ENCODE peak calls at places on chromosome 21, in four cellular contexts. One of them, this sample, is unnamed.

GRCh38 chr21:28688381-28688780 is 304.3 kb downstream of the LTN1 start:
- DNase-seq in HepG2: no peak
- DNase-seq in H1: no peak
- DNase-seq in K562: no peak
- DNase-seq in this sample: no peak

GRCh38 chr21:15022608-15023261 is 42.1 kb downstream of the NRIP1 start:
- DNase-seq in HepG2: no peak
- DNase-seq in H1: no peak
- DNase-seq in K562: no peak
- DNase-seq in this sample: no peak

GRCh38 chr21:18986197-18986596 is 582.6 kb upstream of the TMPRSS15 start:
- DNase-seq in HepG2: no peak
- DNase-seq in H1: no peak
- DNase-seq in K562: no peak
- DNase-seq in this sample: no peak

GRCh38 chr21:17929514-17929913 is 110.4 kb upstream of the C21orf91 start:
- DNase-seq in HepG2: no peak
- DNase-seq in H1: no peak
- DNase-seq in K562: no peak
- DNase-seq in this sample: no peak

GRCh38 chr21:35005077-35005476 is 44.0 kb downstream of the RUNX1 start:
- DNase-seq in HepG2: no peak
- DNase-seq in H1: no peak
- DNase-seq in K562: no peak
- DNase-seq in this sample: no peak

GRCh38 chr21:35921471-35921870 is 138.9 kb downstream of the SETD4 start:
- DNase-seq in HepG2: peak; percentile 45
- DNase-seq in H1: no peak
- DNase-seq in K562: no peak
- DNase-seq in this sample: no peak

GRCh38 chr21:33578959-33579542 is 9.4 kb downstream of the DONSON start:
- DNase-seq in HepG2: no peak
- DNase-seq in H1: no peak
- DNase-seq in K562: no peak
- DNase-seq in this sample: no peak

GRCh38 chr21:38988211-38989096 is 182.7 kb downstream of the ETS2 start:
- DNase-seq in HepG2: no peak
- DNase-seq in H1: no peak
- DNase-seq in K562: no peak
- DNase-seq in this sample: no peak

GRCh38 chr21:31216206-31216605 is 127.9 kb downstream of the TIAM1 start:
- DNase-seq in HepG2: no peak
- DNase-seq in H1: no peak
- DNase-seq in K562: no peak
- DNase-seq in this sample: no peak

GRCh38 chr21:23601549-23601948 is 2005.7 kb downstream of the MRPL39 start:
- DNase-seq in HepG2: no peak
- DNase-seq in H1: no peak
- DNase-seq in K562: no peak
- DNase-seq in this sample: no peak

GRCh38 chr21:15943009-15943666 is 213.4 kb downstream of the USP25 start:
- DNase-seq in HepG2: peak; percentile 26
- DNase-seq in H1: no peak
- DNase-seq in K562: no peak
- DNase-seq in this sample: no peak

GRCh38 chr21:15669247-15669646 is 60.5 kb upstream of the USP25 start:
- DNase-seq in HepG2: no peak
- DNase-seq in H1: no peak
- DNase-seq in K562: no peak
- DNase-seq in this sample: no peak

GRCh38 chr21:34908424-34909055 is 140.6 kb downstream of the RUNX1 start:
- DNase-seq in HepG2: peak; percentile 90
- DNase-seq in H1: no peak
- DNase-seq in K562: peak; percentile 92
- DNase-seq in this sample: no peak

GRCh38 chr21:29299906-29300546 is 1.3 kb downstream of the BACH1 start:
- DNase-seq in HepG2: peak; percentile 87
- DNase-seq in H1: no peak
- DNase-seq in K562: peak; percentile 60
- DNase-seq in this sample: no peak

GRCh38 chr21:17930102-17930501 is 110.9 kb upstream of the C21orf91 start:
- DNase-seq in HepG2: no peak
- DNase-seq in H1: no peak
- DNase-seq in K562: no peak
- DNase-seq in this sample: no peak

DNA sequence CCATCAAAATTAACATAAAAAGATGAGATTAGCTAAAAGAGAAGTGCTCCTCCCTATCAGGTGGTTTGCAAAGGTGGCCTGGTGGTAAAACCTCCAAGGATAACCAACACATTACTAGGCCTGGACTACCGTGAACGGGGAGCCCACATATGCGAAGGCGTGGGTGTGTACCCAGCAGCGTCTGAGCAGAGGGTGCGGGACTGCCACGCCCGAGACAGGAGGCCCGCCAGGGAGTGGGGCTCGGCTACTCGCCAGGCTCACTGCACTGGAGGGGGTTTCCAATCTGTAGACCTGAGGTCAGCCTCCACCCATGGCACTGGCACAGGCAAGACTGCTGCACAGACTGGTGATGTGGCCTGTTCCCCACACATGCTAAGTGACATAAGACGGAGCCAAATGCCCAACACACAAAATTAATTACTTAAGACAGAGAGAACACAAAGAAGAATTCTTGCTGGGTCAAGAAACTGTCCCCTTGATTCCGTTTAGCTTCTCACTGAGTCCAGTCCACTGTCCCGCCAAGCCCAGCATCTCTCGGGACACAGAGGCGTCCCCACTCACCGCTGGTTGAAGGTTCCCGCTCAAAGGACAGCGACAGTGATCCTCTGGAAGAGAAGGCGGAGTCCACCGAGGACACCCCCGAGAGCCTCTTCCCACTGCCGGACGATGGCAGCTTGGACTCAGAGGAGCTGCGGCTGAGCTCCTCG is 23.4 kb downstream of the RIPK4 start:
- DNase-seq in HepG2: no peak
- DNase-seq in H1: no peak
- DNase-seq in K562: no peak
- DNase-seq in this sample: no peak
- TF ChIP-seq TAF1 in HepG2: no peak
- TF ChIP-seq TAF1 in H1: no peak
- TF ChIP-seq TAF1 in K562: no peak
- TF ChIP-seq TAF1 in this sample: no peak

GRCh38 chr21:32319012-32319411 is 20.4 kb downstream of the MRAP start:
- DNase-seq in HepG2: no peak
- DNase-seq in H1: no peak
- DNase-seq in K562: no peak
- DNase-seq in this sample: no peak
- TF ChIP-seq POLR2A in HepG2: no peak
- TF ChIP-seq POLR2A in H1: no peak
- TF ChIP-seq POLR2A in K562: no peak
- TF ChIP-seq POLR2A in this sample: no peak

GRCh38 chr21:43719748-43720538 is 1.0 kb downstream of the PDXK start:
- DNase-seq in HepG2: no peak
- DNase-seq in H1: no peak
- DNase-seq in K562: no peak
- DNase-seq in this sample: no peak
- TF ChIP-seq TAF1 in HepG2: peak; percentile 15
- TF ChIP-seq TAF1 in H1: no peak
- TF ChIP-seq TAF1 in K562: no peak
- TF ChIP-seq TAF1 in this sample: no peak

DNA sequence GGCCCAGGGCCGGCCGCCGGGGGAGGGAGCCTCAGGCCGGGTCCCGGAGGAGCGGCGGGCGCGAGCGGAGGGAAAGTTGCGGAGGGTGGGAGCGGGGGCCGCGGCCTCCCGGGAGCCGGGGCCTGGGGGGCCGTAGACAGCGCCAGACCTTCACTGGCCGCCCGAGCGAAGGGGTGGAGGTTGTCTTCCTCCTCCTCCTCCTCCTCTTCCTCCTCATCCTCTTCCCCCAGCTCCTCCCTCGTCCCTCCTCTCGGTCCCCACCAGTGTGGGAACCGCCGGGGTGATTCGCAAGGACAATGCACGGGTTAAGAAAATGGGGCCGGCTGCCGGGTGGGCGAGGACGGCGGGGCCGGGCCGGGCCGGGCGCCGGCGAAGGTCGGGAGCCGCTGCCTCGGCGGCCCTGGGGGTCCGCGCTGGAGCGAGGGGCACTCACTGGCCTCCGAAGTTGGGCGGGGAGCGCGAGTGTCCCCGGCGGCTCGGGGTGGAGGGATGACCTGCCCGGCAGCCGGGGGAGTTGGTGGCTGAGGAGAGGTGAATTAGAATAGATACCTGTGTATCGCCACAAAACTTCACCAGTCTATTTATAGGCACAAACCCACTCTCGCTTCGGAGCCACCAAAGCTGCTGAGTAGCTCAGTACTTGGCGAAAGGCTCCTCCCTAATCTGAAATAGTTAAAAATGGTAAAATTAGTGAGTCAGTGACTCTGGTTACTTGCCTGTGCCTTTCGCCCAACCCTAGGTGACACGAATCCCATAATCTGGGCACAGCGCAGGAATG is 1.4 kb downstream of the DYRK1A start:
- DNase-seq in HepG2: no peak
- DNase-seq in H1: peak; percentile 61
- DNase-seq in K562: no peak
- DNase-seq in this sample: no peak
- TF ChIP-seq POLR2A in HepG2: no peak
- TF ChIP-seq POLR2A in H1: no peak
- TF ChIP-seq POLR2A in K562: peak; percentile 47
- TF ChIP-seq POLR2A in this sample: peak; percentile 36

GRCh38 chr21:45392206-45392971 is 12.6 kb upstream of the COL18A1 start:
- DNase-seq in HepG2: no peak
- DNase-seq in H1: no peak
- DNase-seq in K562: no peak
- DNase-seq in this sample: no peak
- TF ChIP-seq TAF1 in HepG2: no peak
- TF ChIP-seq TAF1 in H1: no peak
- TF ChIP-seq TAF1 in K562: no peak
- TF ChIP-seq TAF1 in this sample: no peak

GRCh38 chr21:27346041-27346448 is 379.2 kb upstream of the ADAMTS5 start:
- DNase-seq in HepG2: no peak
- DNase-seq in H1: no peak
- DNase-seq in K562: no peak
- DNase-seq in this sample: no peak
- TF ChIP-seq POLR2A in HepG2: no peak
- TF ChIP-seq POLR2A in H1: no peak
- TF ChIP-seq POLR2A in K562: no peak
- TF ChIP-seq POLR2A in this sample: no peak

DNA sequence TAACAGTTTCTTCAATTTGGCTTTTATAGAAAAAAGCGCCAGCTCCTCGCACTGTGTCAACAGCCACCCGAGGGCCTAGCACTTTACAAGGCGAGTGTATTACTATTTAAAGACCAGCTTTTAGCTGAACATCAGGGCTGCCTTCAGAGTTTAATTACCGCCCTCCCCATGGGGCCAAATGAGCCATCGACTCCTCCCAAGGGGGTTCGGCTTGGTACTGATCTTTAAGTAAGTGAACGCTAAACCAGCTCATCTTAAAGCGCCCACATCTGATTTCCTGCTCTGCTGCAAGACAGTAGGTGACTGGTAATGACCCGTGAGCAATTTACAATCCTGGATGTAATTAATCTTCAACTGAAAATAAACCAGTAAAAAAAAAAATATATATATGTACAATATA is 298.8 kb downstream of the DSCAM start:
- DNase-seq in HepG2: no peak
- DNase-seq in H1: peak; percentile 51
- DNase-seq in K562: no peak
- DNase-seq in this sample: no peak
- TF ChIP-seq TAF1 in HepG2: no peak
- TF ChIP-seq TAF1 in H1: no peak
- TF ChIP-seq TAF1 in K562: no peak
- TF ChIP-seq TAF1 in this sample: no peak

GRCh38 chr21:45084881-45085536 is 10.6 kb downstream of the ADARB1 start:
- DNase-seq in HepG2: no peak
- DNase-seq in H1: no peak
- DNase-seq in K562: no peak
- DNase-seq in this sample: no peak

GRCh38 chr21:45084121-45084520 is 9.7 kb downstream of the ADARB1 start:
- DNase-seq in HepG2: no peak
- DNase-seq in H1: no peak
- DNase-seq in K562: no peak
- DNase-seq in this sample: no peak

GRCh38 chr21:45086342-45086958 is 12.1 kb downstream of the ADARB1 start:
- DNase-seq in HepG2: no peak
- DNase-seq in H1: no peak
- DNase-seq in K562: no peak
- DNase-seq in this sample: no peak

GRCh38 chr21:45087022-45087823 is 12.8 kb downstream of the ADARB1 start:
- DNase-seq in HepG2: no peak
- DNase-seq in H1: no peak
- DNase-seq in K562: no peak
- DNase-seq in this sample: no peak

GRCh38 chr21:45085700-45086099 is 11.3 kb downstream of the ADARB1 start:
- DNase-seq in HepG2: no peak
- DNase-seq in H1: no peak
- DNase-seq in K562: no peak
- DNase-seq in this sample: no peak
- TF ChIP-seq POLR2A in HepG2: no peak
- TF ChIP-seq POLR2A in H1: no peak
- TF ChIP-seq POLR2A in K562: no peak
- TF ChIP-seq POLR2A in this sample: no peak